ENCODE peak calls at places on chromosome 16, in nine cellular contexts. T is smooth muscle cell of the brain vasculature; L is NCI-H187; H is GM04504; Q is activated CD4-positive, alpha-beta T cell treated with anti-CD3 and anti-CD28 coated beads for 1 hour; D is activated T-cell treated with anti-CD3 and anti-CD28 coated beads, Interleukin-2, amount 50 U/mL, for 4 hours; I is cerebellum; P is esophagus squamous epithelium; Z is effector CD4-positive, alpha-beta T cell. C is an unnamed sample.

GRCh38 chr16:51592535-51592934 is 441.5 kb upstream of the SALL1 start:
- DNase-seq in T (no peak), L (no peak), H (no peak), Q (no peak), D (no peak), I (no peak), P (no peak), Z (no peak), C (no peak)

GRCh38 chr16:68664297-68664696 is 19.2 kb downstream of the CDH3 start:
- DNase-seq in T (no peak), L (no peak), H (no peak), Q (no peak), D (no peak), I (no peak), P (no peak), Z (no peak), C (no peak)

GRCh38 chr16:54816471-54816870 is 114.2 kb upstream of the IRX5 start:
- DNase-seq in T (no peak), L (no peak), H (no peak), Q (no peak), D (no peak), I (no peak), P (no peak), Z (no peak), C (no peak)

GRCh38 chr16:79668502-79668901 is 68.0 kb upstream of the MAF start:
- DNase-seq in T (no peak), L (no peak), H (no peak), Q (no peak), D (no peak), I (no peak), P (no peak), Z (no peak), C (no peak)

GRCh38 chr16:67528870-67529638 is 425 bp downstream of the RIPOR1 start:
- DNase-seq in T (no peak), L (no peak), H (no peak), Q (no peak), D (no peak), I (peak; percentile 42), P (no peak), Z (no peak), C (peak; percentile 45)

GRCh38 chr16:23597003-23597756 is 1.1 kb upstream of the NDUFAB1 start:
- DNase-seq in T (no peak), L (no peak), H (no peak), Q (no peak), D (peak; percentile 6), I (no peak), P (no peak), Z (no peak), C (peak; percentile 11)

GRCh38 chr16:81521141-81521626 is 76.6 kb downstream of the CMIP start:
- DNase-seq in T (no peak), L (no peak), H (no peak), Q (peak; percentile 48), D (peak; percentile 55), I (peak; percentile 40), P (no peak), Z (peak; percentile 61), C (peak; percentile 64)

GRCh38 chr16:75341934-75342811 is 90.7 kb upstream of the BCAR1 start:
- DNase-seq in T (peak; percentile 55), L (no peak), H (no peak), Q (no peak), D (no peak), I (no peak), P (no peak), Z (no peak), C (no peak)

GRCh38 chr16:59252317-59252716 is 518.2 kb upstream of the GOT2 start:
- DNase-seq in T (no peak), L (no peak), H (no peak), Q (no peak), D (no peak), I (no peak), P (no peak), Z (no peak), C (no peak)

GRCh38 chr16:85206472-85207356 is 94.4 kb upstream of the CIBAR2 start:
- DNase-seq in T (no peak), L (no peak), H (no peak), Q (no peak), D (no peak), I (peak; percentile 80), P (no peak), Z (no peak), C (no peak)

GRCh38 chr16:27316038-27316680 is 2.4 kb downstream of the IL4R start:
- DNase-seq in T (no peak), L (no peak), H (no peak), Q (no peak), D (no peak), I (no peak), P (no peak), Z (no peak), C (no peak)

GRCh38 chr16:3140603-3141427 is 6.0 kb downstream of the ZNF213 start:
- DNase-seq in T (no peak), L (no peak), H (no peak), Q (no peak), D (no peak), I (no peak), P (no peak), Z (no peak), C (no peak)

GRCh38 chr16:80028581-80029380 is 428.2 kb upstream of the MAF start:
- DNase-seq in T (no peak), L (no peak), H (no peak), Q (no peak), D (no peak), I (no peak), P (no peak), Z (no peak), C (no peak)

GRCh38 chr16:1078579-1079021 is 6.1 kb downstream of the SSTR5 start:
- DNase-seq in T (no peak), L (no peak), H (no peak), Q (no peak), D (no peak), I (no peak), P (no peak), Z (no peak), C (no peak)

GRCh38 chr16:27238016-27238587 is 30.5 kb downstream of the NSMCE1 start:
- DNase-seq in T (no peak), L (no peak), H (no peak), Q (no peak), D (peak; percentile 37), I (no peak), P (no peak), Z (no peak), C (no peak)

GRCh38 chr16:35686595-35686994 is 2227.2 kb downstream of the TP53TG3F start:
- DNase-seq in T (no peak), L (no peak), H (no peak), Q (no peak), D (no peak), I (no peak), P (no peak), Z (no peak), C (no peak)

GRCh38 chr16:56625943-56626654 is 518 bp downstream of the MT1E start:
- DNase-seq in T (no peak), L (no peak), H (no peak), Q (no peak), D (no peak), I (no peak), P (no peak), Z (no peak), C (no peak)

GRCh38 chr16:50674831-50675230 is 6.3 kb downstream of the SNX20 start:
- DNase-seq in T (no peak), L (no peak), H (no peak), Q (no peak), D (no peak), I (no peak), P (no peak), Z (no peak), C (no peak)

GRCh38 chr16:10623059-10623458 is 42.7 kb upstream of the EMP2 start:
- DNase-seq in T (no peak), L (no peak), H (no peak), Q (no peak), D (no peak), I (no peak), P (no peak), Z (no peak), C (no peak)

GRCh38 chr16:1152651-1153259 is at the start of gene CACNA1H:
- DNase-seq in T (no peak), L (no peak), H (no peak), Q (peak; percentile 51), D (peak; percentile 70), I (no peak), P (no peak), Z (peak; percentile 42), C (no peak)

GRCh38 chr16:24771779-24772157 is 42.3 kb downstream of the TNRC6A start:
- DNase-seq in T (no peak), L (no peak), H (no peak), Q (no peak), D (no peak), I (no peak), P (no peak), Z (no peak), C (no peak)

GRCh38 chr16:66478733-66479511 is 51.8 kb downstream of the BEAN1 start:
- DNase-seq in T (no peak), L (no peak), H (no peak), Q (peak; percentile 67), D (peak; percentile 80), I (peak; percentile 51), P (no peak), Z (peak; percentile 64), C (peak; percentile 88)

GRCh38 chr16:67372664-67373063 is 20.6 kb downstream of the TPPP3 start:
- DNase-seq in T (no peak), L (no peak), H (no peak), Q (no peak), D (no peak), I (no peak), P (no peak), Z (no peak), C (no peak)

GRCh38 chr16:54447606-54448440 is 161.2 kb upstream of the IRX3 start:
- DNase-seq in T (no peak), L (no peak), H (peak; percentile 80), Q (no peak), D (no peak), I (no peak), P (no peak), Z (no peak), C (no peak)

GRCh38 chr16:19008245-19008644 is 24.5 kb downstream of the TMC7 start:
- DNase-seq in T (no peak), L (no peak), H (peak; percentile 52), Q (no peak), D (no peak), I (peak; percentile 54), P (no peak), Z (no peak), C (no peak)

GRCh38 chr16:5042574-5043171 is 8.9 kb upstream of the NAGPA start:
- DNase-seq in T (no peak), L (no peak), H (peak; percentile 17), Q (no peak), D (no peak), I (no peak), P (no peak), Z (no peak), C (no peak)

GRCh38 chr16:88284626-88285513 is 97.9 kb upstream of the ZNF469 start:
- DNase-seq in T (no peak), L (no peak), H (no peak), Q (no peak), D (no peak), I (no peak), P (no peak), Z (no peak), C (no peak)

GRCh38 chr16:48511071-48511540 is 98.9 kb downstream of the N4BP1 start:
- DNase-seq in T (no peak), L (no peak), H (peak; percentile 64), Q (no peak), D (no peak), I (no peak), P (no peak), Z (no peak), C (no peak)

GRCh38 chr16:48537275-48537674 is 72.7 kb downstream of the N4BP1 start:
- DNase-seq in T (no peak), L (no peak), H (no peak), Q (no peak), D (no peak), I (no peak), P (no peak), Z (no peak), C (no peak)

GRCh38 chr16:56356276-56357241 is 68.8 kb downstream of the AMFR start:
- DNase-seq in T (peak; percentile 63), L (no peak), H (peak; percentile 60), Q (peak; percentile 32), D (peak; percentile 34), I (peak; percentile 90), P (peak; percentile 22), Z (peak; percentile 43), C (no peak)

GRCh38 chr16:79647586-79647985 is 47.0 kb upstream of the MAF start:
- DNase-seq in T (no peak), L (no peak), H (no peak), Q (no peak), D (no peak), I (no peak), P (no peak), Z (no peak), C (no peak)